ENCODE peak calls at places on chromosomes 6 and 20, in four cellular contexts. Y is IMR-90, N is adrenal gland, S is tibial nerve. G is an unnamed sample.

GRCh38 chr6:146914563-146915483 is 289.4 kb upstream of the STXBP5 start:
- DNase-seq in Y (peak), N (peak), S (peak), G (peak)

GRCh38 chr6:13384966-13385365 is 56.6 kb upstream of the TBC1D7 start:
- DNase-seq in Y (no peak), N (no peak), S (no peak), G (no peak)

GRCh38 chr6:3388786-3389185 is 68.1 kb downstream of the SLC22A23 start:
- DNase-seq in Y (no peak), N (no peak), S (no peak), G (no peak)

GRCh38 chr6:147046131-147046530 is 158.1 kb upstream of the STXBP5 start:
- DNase-seq in Y (peak), N (no peak), S (no peak), G (no peak)

GRCh38 chr6:101640131-101640530 is 246.6 kb downstream of the GRIK2 start:
- DNase-seq in Y (no peak), N (no peak), S (no peak), G (no peak)

GRCh38 chr20:35908007-35908406 is 46.3 kb downstream of the SCAND1 start:
- DNase-seq in Y (no peak), N (no peak), S (no peak), G (no peak)

GRCh38 chr20:8117636-8118413 is 14.2 kb upstream of the PLCB1 start:
- DNase-seq in Y (no peak), N (no peak), S (no peak), G (no peak)

GRCh38 chr6:105211831-105212230 is 32.0 kb upstream of the POPDC3 start:
- DNase-seq in Y (peak), N (no peak), S (no peak), G (no peak)

GRCh38 chr20:1568166-1568490 is 10.6 kb upstream of the SIRPD start:
- DNase-seq in Y (peak), N (no peak), S (no peak), G (no peak)

GRCh38 chr6:14309516-14309915 is 191.9 kb downstream of the CD83 start:
- DNase-seq in Y (no peak), N (no peak), S (no peak), G (no peak)

GRCh38 chr6:163391983-163392382 is 22.5 kb upstream of the QKI start:
- DNase-seq in Y (no peak), N (no peak), S (no peak), G (no peak)

GRCh38 chr6:157629220-157629619 is 193.8 kb upstream of the SNX9 start:
- DNase-seq in Y (peak), N (no peak), S (no peak), G (no peak)

GRCh38 chr6:75759207-75759606 is 10.2 kb downstream of the MYO6 start:
- DNase-seq in Y (no peak), N (no peak), S (no peak), G (no peak)

DNA sequence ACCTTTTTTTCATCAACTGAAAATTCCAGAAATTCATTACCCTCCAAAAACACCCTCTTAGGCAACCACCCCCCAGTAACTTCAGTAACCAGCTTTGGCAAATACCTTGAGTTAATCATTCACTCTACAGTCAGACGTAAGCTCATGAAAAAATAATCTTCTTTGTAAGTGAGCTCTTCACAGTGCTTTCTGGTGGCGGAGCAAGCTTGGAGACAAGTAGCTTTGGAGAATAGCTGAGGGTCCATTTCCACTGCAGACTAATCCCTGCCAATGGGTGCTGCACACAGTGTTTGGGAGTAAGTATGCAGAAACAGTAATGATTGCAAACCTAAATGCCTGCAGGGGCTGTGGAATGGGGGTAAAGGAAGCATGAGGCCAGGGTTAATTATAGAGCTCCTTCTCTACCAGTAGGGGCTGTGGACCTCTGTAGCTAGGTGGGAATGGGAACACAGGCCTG is 56.8 kb upstream of the HINT3 start:
- DNase-seq in Y (no peak), N (no peak), S (no peak), G (peak)
- TF ChIP-seq POLR2A in Y (no peak), N (no peak), S (no peak), G (no peak)

DNA sequence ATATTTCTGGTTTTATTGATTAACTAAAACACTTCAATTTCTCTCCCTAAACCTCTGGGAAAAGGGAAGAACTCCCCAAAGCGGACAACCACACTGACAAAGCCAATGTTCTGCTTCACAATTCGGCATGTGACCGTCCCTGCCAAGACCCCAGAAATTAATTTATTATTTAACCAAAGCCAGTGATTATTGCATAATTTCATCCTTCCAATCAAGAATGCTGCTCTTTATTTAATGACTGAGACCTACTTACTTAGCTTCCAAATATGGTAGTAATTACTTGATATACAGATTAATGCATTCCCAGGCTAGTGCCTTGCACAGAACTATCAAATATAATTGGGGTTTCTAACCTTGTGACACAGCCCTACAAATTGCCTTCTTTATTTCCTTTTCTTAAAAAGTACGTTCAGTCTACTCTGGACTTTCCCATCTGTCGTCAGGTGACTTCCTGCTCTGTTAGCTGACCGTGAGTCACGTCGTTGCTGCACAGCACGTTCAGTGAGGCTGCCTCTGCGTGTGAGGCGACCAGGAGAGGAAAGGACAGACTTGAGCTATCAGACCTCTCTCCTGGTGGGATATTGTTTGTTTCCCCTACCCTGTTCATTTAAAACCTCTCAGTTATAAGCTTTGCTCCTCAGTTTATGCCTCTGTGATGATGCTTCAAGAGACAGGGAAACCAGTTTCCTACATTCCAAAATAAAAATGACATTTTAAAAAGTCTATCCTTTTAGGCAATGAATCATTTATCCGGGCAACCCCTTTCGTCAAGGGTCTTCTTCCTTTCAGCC is 55.7 kb upstream of the TNFAIP3 start:
- DNase-seq in Y (peak), N (peak), S (peak), G (peak)
- TF ChIP-seq POLR2A in Y (no peak), N (no peak), S (no peak), G (peak)

DNA sequence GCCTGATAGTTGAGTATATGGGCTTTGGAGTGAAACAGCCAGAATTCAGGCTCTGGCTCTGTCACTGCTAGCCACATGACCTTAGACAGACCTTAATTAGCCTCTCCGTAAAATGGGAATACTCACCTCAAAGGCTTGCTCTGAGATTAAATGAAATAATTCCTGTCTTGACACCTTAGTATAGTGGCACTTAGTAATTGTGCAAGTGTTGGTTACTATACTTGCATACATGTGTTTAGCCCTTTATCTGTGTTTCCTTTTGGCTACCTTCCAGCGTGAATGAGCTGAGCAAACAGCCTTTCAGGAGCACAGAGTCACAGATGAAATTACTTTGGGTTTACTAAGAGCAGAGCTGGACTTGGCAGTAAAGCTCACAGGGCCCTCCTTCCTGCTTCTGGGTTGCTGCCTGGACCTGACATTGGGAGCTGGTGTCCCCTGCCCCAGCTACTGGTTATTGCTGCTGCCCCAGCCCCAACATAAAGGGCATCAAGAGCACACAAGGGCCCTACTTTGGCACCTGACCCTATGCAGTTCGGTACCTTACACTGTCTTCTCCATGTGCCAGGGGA is 32.8 kb downstream of the CD164 start:
- DNase-seq in Y (peak), N (no peak), S (peak), G (peak)
- TF ChIP-seq POLR2A in Y (no peak), N (no peak), S (no peak), G (peak)

GRCh38 chr20:63980806-63981728 is at the start of gene PRPF6:
- DNase-seq in Y (peak), N (peak), S (peak), G (peak)
- TF ChIP-seq POLR2A in Y (peak), N (peak), S (peak), G (peak)

G was measured in body of pancreas.